ENCODE peak calls at places on chromosomes 3 and 15, in ten cellular contexts. I is AG20443, L is MG63, Q is fibroblast of lung, N is HT1080, W is sigmoid colon, U is trophoblast cell, X is hepatocyte, V is left lung, K is omental fat pad. H is an unnamed sample.

GRCh38 chr15:25474251-25474650 is 35.4 kb upstream of the UBE3A start:
- DNase-seq in I (no peak), Q (no peak), L (no peak), V (no peak), K (no peak), N (no peak), W (no peak), X (no peak), U (no peak), H (no peak)

GRCh38 chr3:121481116-121481895 is 64.5 kb downstream of the POLQ start:
- DNase-seq in L (peak; percentile 13), X (no peak), N (no peak), I (peak; percentile 16), U (peak; percentile 17), Q (peak; percentile 28), W (no peak), V (no peak), K (no peak), H (no peak)

GRCh38 chr15:63950911-63951481 is 95.3 kb downstream of the DAPK2 start:
- DNase-seq in W (no peak), N (peak; percentile 45), K (no peak), V (no peak), U (no peak), I (peak; percentile 78), X (no peak), Q (peak; percentile 95), L (peak; percentile 81), H (no peak)

GRCh38 chr3:115022835-115023398 is 124.2 kb downstream of the ZBTB20 start:
- DNase-seq in V (no peak), K (no peak), N (no peak), W (no peak), I (no peak), X (no peak), Q (no peak), L (no peak), U (no peak), H (no peak)

GRCh38 chr15:99326235-99326634 is 75.0 kb downstream of the LRRC28 start:
- DNase-seq in N (no peak), K (no peak), I (no peak), V (no peak), U (no peak), X (peak; percentile 14), Q (no peak), W (no peak), L (no peak), H (no peak)

GRCh38 chr3:151383956-151384355 is 597 bp downstream of the P2RY12 start:
- DNase-seq in W (no peak), U (no peak), K (no peak), V (no peak), I (no peak), X (no peak), L (no peak), Q (no peak), N (no peak), H (no peak)

GRCh38 chr3:43285644-43286043 is 696 bp upstream of the SNRK start:
- DNase-seq in W (no peak), I (no peak), L (no peak), K (no peak), Q (no peak), U (no peak), X (no peak), N (no peak), V (no peak), H (no peak)

GRCh38 chr3:150073031-150073430 is 102.3 kb upstream of the PFN2 start:
- DNase-seq in X (no peak), U (peak; percentile 28), I (no peak), Q (peak; percentile 78), W (no peak), V (no peak), L (no peak), K (no peak), N (no peak), H (no peak)

GRCh38 chr15:55334371-55334770 is 15.3 kb downstream of the PIGB start:
- DNase-seq in Q (peak; percentile 12), I (no peak), X (no peak), K (no peak), N (no peak), V (no peak), W (no peak), U (no peak), L (no peak), H (no peak)

GRCh38 chr3:23668430-23668904 is 137.3 kb upstream of the UBE2E1 start:
- DNase-seq in Q (peak; percentile 94), I (peak; percentile 60), K (no peak), W (no peak), U (peak; percentile 40), N (peak; percentile 95), X (peak; percentile 55), V (no peak), L (peak; percentile 44), H (no peak)

GRCh38 chr15:51380999-51381806 is 39.7 kb downstream of the GLDN start:
- DNase-seq in L (peak; percentile 66), U (peak; percentile 90), I (peak; percentile 83), Q (peak; percentile 57), X (peak; percentile 87), K (no peak), V (peak; percentile 52), N (peak; percentile 67), W (peak; percentile 72), H (peak; percentile 82)

GRCh38 chr3:13818919-13819318 is 61.0 kb downstream of the WNT7A start:
- DNase-seq in I (no peak), N (no peak), K (no peak), L (no peak), U (no peak), V (no peak), Q (no peak), X (no peak), W (no peak), H (no peak)

GRCh38 chr3:64440498-64440897 is 215.2 kb upstream of the PRICKLE2 start:
- DNase-seq in N (peak; percentile 81), X (peak; percentile 34), I (peak; percentile 34), U (peak; percentile 29), Q (peak; percentile 94), V (peak; percentile 50), L (peak; percentile 27), K (no peak), W (no peak), H (no peak)

GRCh38 chr15:40364259-40364658 is 6.2 kb downstream of the DISP2 start:
- DNase-seq in Q (no peak), I (no peak), L (no peak), N (no peak), K (no peak), U (no peak), X (no peak), W (no peak), V (no peak), H (no peak)

GRCh38 chr15:34647569-34648334 is 64.3 kb upstream of the GOLGA8B start:
- DNase-seq in I (no peak), L (no peak), W (no peak), X (no peak), N (no peak), U (no peak), V (no peak), Q (no peak), K (no peak), H (peak; percentile 3)

GRCh38 chr15:29032229-29032625 is 146.5 kb downstream of the APBA2 start:
- DNase-seq in W (no peak), K (no peak), Q (no peak), X (no peak), V (no peak), U (no peak), L (no peak), I (no peak), N (no peak), H (no peak)

GRCh38 chr15:90691982-90692773 is 25.0 kb upstream of the BLM start:
- DNase-seq in W (no peak), I (no peak), X (no peak), V (no peak), N (no peak), Q (no peak), U (no peak), K (no peak), L (no peak), H (no peak)